ENCODE peak calls at places on chromosomes 16 and 17, in ten cellular contexts. N, L, Z, S, R, I, M, Q, F and B are unnamed samples.

GRCh38 chr16:79601092-79601977 is 798 bp upstream of the MAF start:
- DNase-seq in F (no peak), Z (no peak), L (no peak), M (peak; percentile 29), N (no peak), R (no peak), I (no peak), S (peak; percentile 33), Q (no peak), B (peak; percentile 87)

GRCh38 chr17:59767176-59767575 is 59.7 kb downstream of the VMP1 start:
- DNase-seq in Q (no peak), Z (no peak), I (no peak), S (no peak), L (no peak), F (no peak), N (no peak), R (no peak), M (no peak), B (no peak)

GRCh38 chr17:35849469-35850348 is 19.0 kb downstream of the HEATR9 start:
- DNase-seq in F (peak; percentile 24), Q (no peak), M (peak; percentile 70), L (no peak), S (peak; percentile 54), I (peak; percentile 32), R (peak; percentile 48), Z (peak; percentile 27), N (peak; percentile 45), B (peak; percentile 84)

GRCh38 chr17:1050246-1050995 is 53.5 kb downstream of the TIMM22 start:
- DNase-seq in F (no peak), L (no peak), S (no peak), Z (no peak), I (no peak), N (no peak), M (no peak), R (no peak), Q (no peak), B (no peak)

GRCh38 chr17:77654861-77655260 is 303.6 kb upstream of the TNRC6C start:
- DNase-seq in L (no peak), S (no peak), F (no peak), I (no peak), N (no peak), M (no peak), R (no peak), Q (no peak), Z (no peak), B (peak; percentile 35)

GRCh38 chr16:2163211-2163881 is 7.8 kb downstream of the TRAF7 start:
- DNase-seq in Q (no peak), M (no peak), N (no peak), F (no peak), S (no peak), Z (no peak), I (no peak), R (peak; percentile 54), L (no peak), B (no peak)

GRCh38 chr16:11205754-11206459 is 50.1 kb downstream of the SOCS1 start:
- DNase-seq in R (no peak), Z (no peak), M (no peak), I (no peak), Q (no peak), F (no peak), S (peak; percentile 44), L (no peak), N (no peak), B (no peak)

GRCh38 chr17:34721326-34721725 is 141.9 kb downstream of the TMEM132E start:
- DNase-seq in L (no peak), S (no peak), I (no peak), Z (no peak), R (peak; percentile 20), M (no peak), F (no peak), N (no peak), Q (no peak), B (no peak)

GRCh38 chr16:63998-64913 is 8.2 kb downstream of the RHBDF1 start:
- DNase-seq in L (no peak), F (no peak), M (no peak), N (no peak), Z (no peak), S (no peak), R (no peak), Q (no peak), I (no peak), B (peak; percentile 80)

GRCh38 chr17:43456661-43457361 is 27.0 kb upstream of the DHX8 start:
- DNase-seq in R (no peak), N (no peak), S (peak; percentile 40), F (no peak), M (peak; percentile 38), Q (no peak), L (no peak), Z (peak; percentile 56), I (no peak), B (peak; percentile 63)

GRCh38 chr16:50573947-50574751 is 26.0 kb downstream of the NKD1 start:
- DNase-seq in L (no peak), M (no peak), Q (no peak), F (no peak), I (no peak), N (no peak), Z (no peak), S (no peak), R (no peak), B (no peak)

GRCh38 chr16:70430667-70431536 is 8.0 kb downstream of the ST3GAL2 start:
- DNase-seq in L (peak; percentile 64), M (no peak), I (no peak), Q (peak; percentile 64), F (peak; percentile 23), R (peak; percentile 32), N (peak; percentile 40), Z (no peak), S (no peak), B (peak; percentile 25)

GRCh38 chr17:82769041-82769440 is 17.2 kb downstream of the TBCD start:
- DNase-seq in N (no peak), I (no peak), Q (no peak), L (no peak), M (no peak), Z (no peak), F (no peak), R (no peak), S (no peak), B (no peak)

GRCh38 chr16:89104930-89105571 is 11.4 kb downstream of the ACSF3 start:
- DNase-seq in N (no peak), L (no peak), I (no peak), F (no peak), Q (no peak), M (no peak), R (no peak), S (no peak), Z (no peak), B (peak; percentile 78)

GRCh38 chr16:2986623-2987188 is 6.5 kb upstream of the PKMYT1 start:
- DNase-seq in M (no peak), N (no peak), F (no peak), Q (no peak), S (no peak), I (no peak), Z (no peak), R (no peak), L (no peak), B (no peak)

GRCh38 chr16:10090816-10091215 is 91.4 kb downstream of the GRIN2A start:
- DNase-seq in L (no peak), I (no peak), F (no peak), Z (no peak), N (no peak), S (no peak), Q (no peak), R (no peak), M (peak; percentile 74), B (no peak)

GRCh38 chr17:65039349-65039988 is 17.1 kb downstream of the GNA13 start:
- DNase-seq in M (no peak), N (peak; percentile 81), I (no peak), Q (no peak), Z (no peak), R (no peak), F (peak; percentile 53), L (no peak), S (no peak), B (no peak)

GRCh38 chr16:566475-567361 is at the start of gene NHLRC4:
- DNase-seq in R (no peak), M (peak; percentile 39), Z (no peak), S (peak; percentile 65), N (no peak), L (no peak), F (no peak), I (no peak), Q (peak; percentile 34), B (peak; percentile 98)

GRCh38 chr17:37650419-37651003 is 7.3 kb upstream of the DDX52 start:
- DNase-seq in I (no peak), L (no peak), Z (peak; percentile 22), S (peak; percentile 63), N (no peak), M (peak; percentile 53), Q (no peak), R (no peak), F (no peak), B (no peak)

GRCh38 chr16:74275031-74275636 is 21.5 kb upstream of the PSMD7 start:
- DNase-seq in Z (no peak), L (no peak), M (peak; percentile 38), N (no peak), F (no peak), Q (no peak), I (no peak), S (peak; percentile 54), R (peak; percentile 5), B (no peak)

GRCh38 chr16:27164280-27164837 is 39.0 kb upstream of the KDM8 start:
- DNase-seq in M (no peak), Z (no peak), S (no peak), R (no peak), F (no peak), I (no peak), Q (no peak), N (no peak), L (no peak), B (no peak)